ENCODE peak calls at places on chromosomes 11 and 22, in six cellular contexts. One of them, this sample, is unnamed.

GRCh38 chr11:125621995-125622394 is 3.0 kb upstream of the CHEK1 start:
- DNase-seq in RWPE1: peak
- DNase-seq in Calu3: no peak
- DNase-seq in breast epithelium: no peak
- DNase-seq in cardiac fibroblast: peak
- DNase-seq in upper lobe of left lung: no peak
- DNase-seq in this sample: no peak

GRCh38 chr22:35624547-35624946 is 7.4 kb upstream of the MB start:
- DNase-seq in upper lobe of left lung: no peak
- DNase-seq in cardiac fibroblast: no peak
- DNase-seq in RWPE1: no peak
- DNase-seq in breast epithelium: no peak
- DNase-seq in Calu3: no peak
- DNase-seq in this sample: no peak

GRCh38 chr11:69918231-69918937 is 99.2 kb upstream of the FGF3 start:
- DNase-seq in RWPE1: no peak
- DNase-seq in cardiac fibroblast: no peak
- DNase-seq in upper lobe of left lung: peak
- DNase-seq in breast epithelium: peak
- DNase-seq in Calu3: no peak
- DNase-seq in this sample: no peak

GRCh38 chr11:61718613-61719302 is 33.7 kb upstream of the MYRF start:
- DNase-seq in cardiac fibroblast: peak
- DNase-seq in RWPE1: no peak
- DNase-seq in breast epithelium: no peak
- DNase-seq in Calu3: no peak
- DNase-seq in upper lobe of left lung: peak
- DNase-seq in this sample: peak

GRCh38 chr11:1326435-1327063 is 17.1 kb upstream of the TOLLIP start:
- DNase-seq in cardiac fibroblast: peak
- DNase-seq in RWPE1: no peak
- DNase-seq in breast epithelium: no peak
- DNase-seq in upper lobe of left lung: no peak
- DNase-seq in Calu3: no peak
- DNase-seq in this sample: no peak

GRCh38 chr11:120539681-120540369 is 28.3 kb downstream of the GRIK4 start:
- DNase-seq in upper lobe of left lung: no peak
- DNase-seq in cardiac fibroblast: peak
- DNase-seq in RWPE1: peak
- DNase-seq in breast epithelium: no peak
- DNase-seq in Calu3: no peak
- DNase-seq in this sample: no peak

GRCh38 chr11:99418927-99419707 is 398.4 kb downstream of the CNTN5 start:
- DNase-seq in cardiac fibroblast: peak
- DNase-seq in breast epithelium: no peak
- DNase-seq in RWPE1: no peak
- DNase-seq in upper lobe of left lung: no peak
- DNase-seq in Calu3: peak
- DNase-seq in this sample: no peak

GRCh38 chr22:39967103-39967829 is 7.1 kb downstream of the TMA7B start:
- DNase-seq in RWPE1: no peak
- DNase-seq in breast epithelium: no peak
- DNase-seq in cardiac fibroblast: peak
- DNase-seq in Calu3: no peak
- DNase-seq in upper lobe of left lung: no peak
- DNase-seq in this sample: no peak

GRCh38 chr11:107840120-107840479 is 18.5 kb downstream of the SLC35F2 start:
- DNase-seq in upper lobe of left lung: no peak
- DNase-seq in cardiac fibroblast: no peak
- DNase-seq in RWPE1: no peak
- DNase-seq in breast epithelium: no peak
- DNase-seq in Calu3: peak
- DNase-seq in this sample: no peak

GRCh38 chr22:43777204-43777671 is 34.9 kb downstream of the EFCAB6 start:
- DNase-seq in Calu3: no peak
- DNase-seq in RWPE1: peak
- DNase-seq in upper lobe of left lung: no peak
- DNase-seq in cardiac fibroblast: peak
- DNase-seq in breast epithelium: no peak
- DNase-seq in this sample: no peak

GRCh38 chr11:12214751-12215150 is 104.4 kb downstream of the MICAL2 start:
- DNase-seq in upper lobe of left lung: no peak
- DNase-seq in RWPE1: no peak
- DNase-seq in cardiac fibroblast: peak
- DNase-seq in breast epithelium: no peak
- DNase-seq in Calu3: no peak
- DNase-seq in this sample: no peak

GRCh38 chr11:12212821-12213185 is 102.4 kb downstream of the MICAL2 start:
- DNase-seq in Calu3: no peak
- DNase-seq in RWPE1: no peak
- DNase-seq in upper lobe of left lung: no peak
- DNase-seq in breast epithelium: no peak
- DNase-seq in cardiac fibroblast: no peak
- DNase-seq in this sample: no peak

GRCh38 chr11:12212181-12212820 is 101.9 kb downstream of the MICAL2 start:
- DNase-seq in Calu3: no peak
- DNase-seq in cardiac fibroblast: no peak
- DNase-seq in upper lobe of left lung: no peak
- DNase-seq in breast epithelium: no peak
- DNase-seq in RWPE1: no peak
- DNase-seq in this sample: no peak

GRCh38 chr11:12215192-12215591 is 104.8 kb downstream of the MICAL2 start:
- DNase-seq in breast epithelium: no peak
- DNase-seq in RWPE1: no peak
- DNase-seq in cardiac fibroblast: no peak
- DNase-seq in Calu3: no peak
- DNase-seq in upper lobe of left lung: no peak
- DNase-seq in this sample: no peak

GRCh38 chr11:12213920-12214319 is 103.5 kb downstream of the MICAL2 start:
- DNase-seq in RWPE1: peak
- DNase-seq in breast epithelium: no peak
- DNase-seq in Calu3: no peak
- DNase-seq in cardiac fibroblast: no peak
- DNase-seq in upper lobe of left lung: no peak
- DNase-seq in this sample: no peak
- TF ChIP-seq CTCF in RWPE1: no peak
- TF ChIP-seq CTCF in breast epithelium: no peak
- TF ChIP-seq CTCF in Calu3: no peak
- TF ChIP-seq CTCF in cardiac fibroblast: no peak
- TF ChIP-seq CTCF in upper lobe of left lung: no peak
- TF ChIP-seq CTCF in this sample: no peak

GRCh38 chr11:41612415-41612814 is 153.0 kb upstream of the LRRC4C start:
- DNase-seq in RWPE1: no peak
- DNase-seq in upper lobe of left lung: no peak
- DNase-seq in Calu3: no peak
- DNase-seq in cardiac fibroblast: peak
- DNase-seq in breast epithelium: no peak
- DNase-seq in this sample: no peak
- TF ChIP-seq CTCF in RWPE1: no peak
- TF ChIP-seq CTCF in upper lobe of left lung: no peak
- TF ChIP-seq CTCF in Calu3: no peak
- TF ChIP-seq CTCF in cardiac fibroblast: peak
- TF ChIP-seq CTCF in breast epithelium: no peak
- TF ChIP-seq CTCF in this sample: no peak

DNA sequence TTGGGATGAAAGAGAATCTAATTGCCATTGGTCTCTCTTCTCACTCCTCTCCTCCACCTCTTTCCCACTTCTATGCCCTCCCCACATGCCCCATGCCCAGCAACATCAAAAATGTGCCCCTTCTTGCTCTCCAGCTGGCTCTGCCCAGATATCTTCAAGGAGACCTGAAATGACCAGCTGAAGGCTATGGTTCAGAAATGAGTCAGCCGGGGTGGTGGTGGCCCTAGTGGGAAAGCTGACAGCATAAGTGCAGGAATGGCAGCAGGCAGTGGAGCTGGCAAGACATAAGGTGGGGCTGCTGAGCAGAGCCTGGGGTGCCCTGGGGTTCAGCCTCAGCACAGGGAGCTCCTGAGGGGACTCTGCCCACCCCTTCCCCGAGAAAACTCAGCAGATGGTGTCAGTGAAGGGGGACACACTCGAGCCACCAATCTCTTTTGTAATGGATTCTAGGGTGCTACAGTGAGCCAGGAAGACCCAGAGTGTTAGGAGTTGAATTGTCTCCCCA is 593.4 kb downstream of the BUD13 start:
- DNase-seq in Calu3: no peak
- DNase-seq in RWPE1: no peak
- DNase-seq in breast epithelium: no peak
- DNase-seq in upper lobe of left lung: no peak
- DNase-seq in cardiac fibroblast: no peak
- DNase-seq in this sample: no peak
- TF ChIP-seq CTCF in Calu3: no peak
- TF ChIP-seq CTCF in RWPE1: no peak
- TF ChIP-seq CTCF in breast epithelium: no peak
- TF ChIP-seq CTCF in upper lobe of left lung: no peak
- TF ChIP-seq CTCF in cardiac fibroblast: no peak
- TF ChIP-seq CTCF in this sample: no peak

DNA sequence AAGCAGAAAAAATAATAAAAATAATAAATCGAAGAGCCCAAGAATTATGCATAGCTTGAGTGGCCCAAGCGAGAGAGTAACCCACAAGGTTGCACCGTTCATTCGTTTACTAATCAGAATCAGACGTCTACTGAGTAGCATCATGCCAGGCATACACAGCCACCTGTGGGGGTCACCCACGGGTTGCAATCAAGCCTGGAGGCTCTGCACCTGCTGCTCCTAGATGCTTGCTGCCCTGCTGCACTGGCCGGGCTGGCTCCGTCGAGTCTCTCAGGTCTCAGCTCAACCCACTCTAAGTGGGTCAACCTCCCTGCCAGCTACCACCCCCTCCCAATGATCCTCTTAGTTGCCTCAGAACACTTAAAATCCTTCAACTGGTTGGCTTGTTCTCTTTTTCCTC is 2.0 kb upstream of the TESMIN start:
- DNase-seq in cardiac fibroblast: no peak
- DNase-seq in breast epithelium: no peak
- DNase-seq in RWPE1: no peak
- DNase-seq in Calu3: no peak
- DNase-seq in upper lobe of left lung: peak
- DNase-seq in this sample: no peak
- TF ChIP-seq CTCF in cardiac fibroblast: no peak
- TF ChIP-seq CTCF in breast epithelium: no peak
- TF ChIP-seq CTCF in RWPE1: no peak
- TF ChIP-seq CTCF in Calu3: no peak
- TF ChIP-seq CTCF in upper lobe of left lung: no peak
- TF ChIP-seq CTCF in this sample: no peak

DNA sequence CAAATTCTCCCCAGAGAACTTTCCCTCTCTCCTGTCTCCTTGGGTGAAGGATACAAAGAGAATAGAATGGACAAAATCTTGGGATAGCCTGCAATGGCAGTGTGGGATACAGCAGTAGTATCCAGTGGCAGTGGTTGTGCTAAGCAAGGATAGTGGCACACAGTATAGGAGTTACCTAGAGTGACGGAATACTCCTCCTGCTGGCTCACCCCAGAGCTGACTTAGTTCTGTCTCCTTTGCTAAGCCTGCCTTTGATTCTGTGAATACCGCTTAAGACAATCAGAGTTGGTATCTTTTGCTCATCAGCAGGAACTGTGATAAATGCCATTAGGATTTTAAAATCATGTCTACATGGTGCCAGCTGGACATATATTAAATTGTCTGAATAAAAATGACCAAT is 404.3 kb downstream of the JRKL start:
- DNase-seq in cardiac fibroblast: no peak
- DNase-seq in breast epithelium: no peak
- DNase-seq in upper lobe of left lung: no peak
- DNase-seq in RWPE1: no peak
- DNase-seq in Calu3: no peak
- DNase-seq in this sample: no peak
- TF ChIP-seq CTCF in cardiac fibroblast: no peak
- TF ChIP-seq CTCF in breast epithelium: no peak
- TF ChIP-seq CTCF in upper lobe of left lung: no peak
- TF ChIP-seq CTCF in RWPE1: no peak
- TF ChIP-seq CTCF in Calu3: no peak
- TF ChIP-seq CTCF in this sample: no peak

GRCh38 chr11:27205779-27206549 is 157.1 kb downstream of the CCDC34 start:
- DNase-seq in cardiac fibroblast: no peak
- DNase-seq in upper lobe of left lung: no peak
- DNase-seq in breast epithelium: no peak
- DNase-seq in RWPE1: no peak
- DNase-seq in Calu3: no peak
- DNase-seq in this sample: no peak

GRCh38 chr11:27205269-27205668 is 157.7 kb downstream of the CCDC34 start:
- DNase-seq in cardiac fibroblast: no peak
- DNase-seq in breast epithelium: no peak
- DNase-seq in RWPE1: no peak
- DNase-seq in Calu3: no peak
- DNase-seq in upper lobe of left lung: no peak
- DNase-seq in this sample: no peak

GRCh38 chr11:27203077-27203476 is 159.9 kb downstream of the CCDC34 start:
- DNase-seq in cardiac fibroblast: no peak
- DNase-seq in RWPE1: no peak
- DNase-seq in upper lobe of left lung: no peak
- DNase-seq in Calu3: no peak
- DNase-seq in breast epithelium: no peak
- DNase-seq in this sample: no peak

GRCh38 chr11:27207025-27207650 is 155.9 kb downstream of the CCDC34 start:
- DNase-seq in breast epithelium: no peak
- DNase-seq in RWPE1: no peak
- DNase-seq in Calu3: no peak
- DNase-seq in cardiac fibroblast: no peak
- DNase-seq in upper lobe of left lung: no peak
- DNase-seq in this sample: no peak

DNA sequence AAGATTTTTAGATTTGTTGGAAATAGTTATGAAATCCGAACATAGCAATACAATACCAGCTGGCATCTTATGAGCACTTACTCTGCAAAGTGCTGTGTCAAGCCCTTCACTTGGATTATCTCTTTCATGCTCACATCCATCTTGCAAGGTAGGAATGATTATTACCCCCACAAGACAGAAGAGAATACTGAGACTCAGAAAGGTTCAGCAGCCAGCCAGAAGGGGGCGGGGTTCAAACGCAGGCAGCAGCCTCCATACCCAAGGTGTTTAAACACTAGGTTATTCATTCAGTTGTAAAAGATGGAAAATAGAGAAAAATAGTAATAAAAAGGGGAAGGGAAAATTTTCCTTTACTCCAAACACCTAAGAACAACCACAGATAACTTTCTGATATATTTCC is 158.5 kb downstream of the CCDC34 start:
- DNase-seq in RWPE1: no peak
- DNase-seq in upper lobe of left lung: no peak
- DNase-seq in breast epithelium: no peak
- DNase-seq in cardiac fibroblast: peak
- DNase-seq in Calu3: peak
- DNase-seq in this sample: no peak
- TF ChIP-seq CTCF in RWPE1: no peak
- TF ChIP-seq CTCF in upper lobe of left lung: no peak
- TF ChIP-seq CTCF in breast epithelium: no peak
- TF ChIP-seq CTCF in cardiac fibroblast: peak
- TF ChIP-seq CTCF in Calu3: no peak
- TF ChIP-seq CTCF in this sample: no peak

GRCh38 chr11:76510060-76511047 is 65.5 kb downstream of the EMSY start:
- DNase-seq in cardiac fibroblast: peak
- DNase-seq in Calu3: no peak
- DNase-seq in breast epithelium: no peak
- DNase-seq in RWPE1: no peak
- DNase-seq in upper lobe of left lung: no peak
- DNase-seq in this sample: no peak

GRCh38 chr11:76513654-76514034 is 68.8 kb downstream of the EMSY start:
- DNase-seq in Calu3: no peak
- DNase-seq in cardiac fibroblast: no peak
- DNase-seq in RWPE1: no peak
- DNase-seq in breast epithelium: no peak
- DNase-seq in upper lobe of left lung: no peak
- DNase-seq in this sample: no peak

GRCh38 chr11:76515494-76515893 is 70.7 kb downstream of the EMSY start:
- DNase-seq in upper lobe of left lung: no peak
- DNase-seq in Calu3: no peak
- DNase-seq in cardiac fibroblast: no peak
- DNase-seq in RWPE1: no peak
- DNase-seq in breast epithelium: no peak
- DNase-seq in this sample: no peak

GRCh38 chr11:76512851-76513653 is 68.2 kb downstream of the EMSY start:
- DNase-seq in breast epithelium: no peak
- DNase-seq in upper lobe of left lung: no peak
- DNase-seq in cardiac fibroblast: peak
- DNase-seq in Calu3: no peak
- DNase-seq in RWPE1: no peak
- DNase-seq in this sample: no peak
- TF ChIP-seq CTCF in breast epithelium: no peak
- TF ChIP-seq CTCF in upper lobe of left lung: no peak
- TF ChIP-seq CTCF in cardiac fibroblast: peak
- TF ChIP-seq CTCF in Calu3: no peak
- TF ChIP-seq CTCF in RWPE1: peak
- TF ChIP-seq CTCF in this sample: peak

This sample was measured in mesothelial cell of epicardium.